ENCODE peak calls at places on chromosomes 2 and 18, in five cellular contexts. One of them, this sample, is unnamed.

GRCh38 chr18:77118256-77119090 is 14.1 kb downstream of the MBP start:
- DNase-seq in neural crest cell: no peak
- DNase-seq in A549: no peak
- DNase-seq in ovary: no peak
- DNase-seq in thoracic aorta: no peak
- DNase-seq in this sample: no peak

GRCh38 chr2:150080115-150080514 is 407.4 kb downstream of the RND3 start:
- DNase-seq in ovary: no peak
- DNase-seq in neural crest cell: no peak
- DNase-seq in thoracic aorta: no peak
- DNase-seq in A549: no peak
- DNase-seq in this sample: no peak

GRCh38 chr2:238974510-238975166 is 126.8 kb downstream of the TWIST2 start:
- DNase-seq in A549: peak
- DNase-seq in thoracic aorta: no peak
- DNase-seq in neural crest cell: no peak
- DNase-seq in ovary: no peak
- DNase-seq in this sample: peak

GRCh38 chr2:112459372-112459771 is 22.6 kb upstream of the TTL start:
- DNase-seq in neural crest cell: no peak
- DNase-seq in ovary: no peak
- DNase-seq in A549: no peak
- DNase-seq in thoracic aorta: no peak
- DNase-seq in this sample: no peak

GRCh38 chr2:99431587-99432275 is 58.1 kb downstream of the REV1 start:
- DNase-seq in ovary: no peak
- DNase-seq in A549: no peak
- DNase-seq in thoracic aorta: no peak
- DNase-seq in neural crest cell: no peak
- DNase-seq in this sample: no peak

GRCh38 chr2:231425811-231426703 is 30.5 kb downstream of the B3GNT7 start:
- DNase-seq in neural crest cell: no peak
- DNase-seq in ovary: no peak
- DNase-seq in A549: no peak
- DNase-seq in thoracic aorta: no peak
- DNase-seq in this sample: no peak

GRCh38 chr2:24970483-24971299 is 1.1 kb downstream of the DNAJC27 start:
- DNase-seq in thoracic aorta: no peak
- DNase-seq in A549: peak
- DNase-seq in neural crest cell: no peak
- DNase-seq in ovary: peak
- DNase-seq in this sample: no peak

GRCh38 chr2:78979380-78980238 is 45.9 kb upstream of the REG3G start:
- DNase-seq in neural crest cell: peak
- DNase-seq in A549: peak
- DNase-seq in thoracic aorta: no peak
- DNase-seq in ovary: no peak
- DNase-seq in this sample: no peak

GRCh38 chr2:169727065-169727464 is 6.6 kb upstream of the KLHL23 start:
- DNase-seq in A549: no peak
- DNase-seq in neural crest cell: no peak
- DNase-seq in thoracic aorta: no peak
- DNase-seq in ovary: no peak
- DNase-seq in this sample: no peak

GRCh38 chr2:122389694-122390093 is 634.2 kb downstream of the TSN start:
- DNase-seq in neural crest cell: no peak
- DNase-seq in thoracic aorta: no peak
- DNase-seq in ovary: no peak
- DNase-seq in A549: no peak
- DNase-seq in this sample: no peak

DNA sequence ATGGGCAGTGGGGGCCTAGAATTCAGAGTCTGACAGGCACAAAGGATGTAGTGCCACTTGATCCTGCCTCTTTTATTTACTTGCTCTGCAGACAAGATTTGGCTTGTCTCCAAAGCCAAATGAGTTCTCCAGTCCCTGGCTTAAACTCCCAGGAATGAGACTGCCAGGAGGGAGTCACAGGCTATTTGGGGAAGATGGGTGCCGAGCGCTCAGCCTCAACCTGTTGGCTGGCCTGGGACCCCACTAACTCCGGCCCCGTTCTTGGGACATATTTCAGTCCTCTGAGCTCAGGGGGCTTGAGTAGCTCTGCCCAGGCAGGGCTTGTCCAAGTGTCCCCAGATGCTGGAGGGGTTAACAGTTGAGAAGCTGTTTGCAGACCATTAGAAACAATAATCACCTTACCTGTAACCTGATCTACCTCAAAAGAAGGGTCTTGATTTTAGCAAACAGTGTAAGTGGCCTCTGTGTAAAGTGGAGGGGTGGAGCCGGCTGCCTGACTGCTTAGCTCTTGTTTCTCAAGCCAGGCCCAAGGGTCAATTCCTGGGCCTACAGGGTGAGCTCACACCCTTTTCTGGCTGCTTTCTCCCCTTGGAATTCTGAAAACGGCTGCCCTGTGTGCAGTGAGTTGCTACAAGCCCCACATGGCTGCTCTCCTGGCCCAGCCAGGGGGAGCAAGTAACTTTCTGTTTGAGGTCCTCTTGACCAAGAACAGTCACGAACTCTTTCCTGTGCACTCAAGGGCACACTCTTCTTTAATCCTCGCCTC is 27.1 kb upstream of the FZD5 start:
- DNase-seq in ovary: no peak
- DNase-seq in thoracic aorta: no peak
- DNase-seq in A549: peak
- DNase-seq in neural crest cell: no peak
- DNase-seq in this sample: no peak
- TF ChIP-seq CTCF in ovary: no peak
- TF ChIP-seq CTCF in thoracic aorta: no peak
- TF ChIP-seq CTCF in A549: no peak
- TF ChIP-seq CTCF in neural crest cell: no peak
- TF ChIP-seq CTCF in this sample: no peak

GRCh38 chr2:202871161-202872141 is at the start of gene ICA1L:
- DNase-seq in neural crest cell: peak
- DNase-seq in thoracic aorta: peak
- DNase-seq in ovary: peak
- DNase-seq in A549: peak
- DNase-seq in this sample: no peak
- TF ChIP-seq CTCF in neural crest cell: no peak
- TF ChIP-seq CTCF in thoracic aorta: peak
- TF ChIP-seq CTCF in ovary: no peak
- TF ChIP-seq CTCF in A549: no peak
- TF ChIP-seq CTCF in this sample: peak

GRCh38 chr2:17851731-17852585 is 26.5 kb upstream of the KCNS3 start:
- DNase-seq in thoracic aorta: no peak
- DNase-seq in ovary: no peak
- DNase-seq in neural crest cell: peak
- DNase-seq in A549: peak
- DNase-seq in this sample: peak
- TF ChIP-seq CTCF in thoracic aorta: peak
- TF ChIP-seq CTCF in ovary: no peak
- TF ChIP-seq CTCF in neural crest cell: peak
- TF ChIP-seq CTCF in A549: peak
- TF ChIP-seq CTCF in this sample: peak

GRCh38 chr2:62197017-62197586 is 1.2 kb downstream of the B3GNT2 start:
- DNase-seq in ovary: peak
- DNase-seq in thoracic aorta: no peak
- DNase-seq in A549: no peak
- DNase-seq in neural crest cell: no peak
- DNase-seq in this sample: no peak
- TF ChIP-seq CTCF in ovary: no peak
- TF ChIP-seq CTCF in thoracic aorta: no peak
- TF ChIP-seq CTCF in A549: peak
- TF ChIP-seq CTCF in neural crest cell: no peak
- TF ChIP-seq CTCF in this sample: no peak

DNA sequence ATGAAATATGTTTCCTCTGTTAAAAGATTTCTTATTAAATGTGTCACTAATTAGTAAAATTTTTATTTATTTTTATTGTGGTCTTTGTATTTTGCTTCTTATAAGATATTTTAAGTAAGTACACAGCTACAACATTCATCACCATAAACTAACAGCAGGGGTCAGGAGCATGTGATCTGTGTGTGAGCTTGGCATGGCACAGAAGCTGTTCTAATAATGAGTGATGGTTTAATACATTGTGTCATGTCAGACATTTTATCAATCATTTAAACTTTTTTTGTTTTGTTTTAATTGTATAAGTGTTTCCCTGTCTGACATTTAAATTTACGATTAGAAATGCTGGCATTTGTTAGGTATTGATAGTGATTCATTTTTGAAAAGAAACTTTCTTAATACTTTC is 585.4 kb downstream of the DSC3 start:
- DNase-seq in ovary: no peak
- DNase-seq in A549: no peak
- DNase-seq in neural crest cell: no peak
- DNase-seq in thoracic aorta: no peak
- DNase-seq in this sample: no peak
- TF ChIP-seq CTCF in ovary: no peak
- TF ChIP-seq CTCF in A549: no peak
- TF ChIP-seq CTCF in neural crest cell: no peak
- TF ChIP-seq CTCF in thoracic aorta: no peak
- TF ChIP-seq CTCF in this sample: no peak

DNA sequence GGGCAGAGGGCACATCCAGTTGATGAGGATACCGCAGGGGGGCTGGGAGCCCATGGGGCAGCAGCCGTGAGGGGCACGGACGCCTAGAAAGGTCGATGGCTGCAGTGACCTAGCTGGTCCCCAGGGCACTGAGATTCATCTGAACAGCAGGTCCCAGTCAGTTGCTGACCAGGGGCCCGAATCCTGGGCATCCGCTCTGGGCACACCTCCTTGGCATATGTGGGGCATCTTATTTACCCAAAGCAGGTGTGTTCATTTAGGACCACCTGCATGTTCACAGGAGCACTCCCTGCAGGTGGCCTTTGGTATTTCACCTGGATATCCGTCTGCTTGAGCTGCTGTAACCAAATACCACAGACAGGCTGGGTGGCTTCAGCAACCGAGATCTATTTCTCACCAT is 72.0 kb upstream of the ODC1 start:
- DNase-seq in ovary: no peak
- DNase-seq in thoracic aorta: no peak
- DNase-seq in neural crest cell: no peak
- DNase-seq in A549: no peak
- DNase-seq in this sample: no peak
- TF ChIP-seq CTCF in ovary: no peak
- TF ChIP-seq CTCF in thoracic aorta: no peak
- TF ChIP-seq CTCF in neural crest cell: peak
- TF ChIP-seq CTCF in A549: no peak
- TF ChIP-seq CTCF in this sample: no peak

GRCh38 chr18:8980496-8981402 is 121.8 kb upstream of the NDUFV2 start:
- DNase-seq in neural crest cell: no peak
- DNase-seq in ovary: no peak
- DNase-seq in A549: no peak
- DNase-seq in thoracic aorta: no peak
- DNase-seq in this sample: no peak

GRCh38 chr18:8978394-8978793 is 124.1 kb upstream of the NDUFV2 start:
- DNase-seq in ovary: no peak
- DNase-seq in neural crest cell: no peak
- DNase-seq in A549: no peak
- DNase-seq in thoracic aorta: no peak
- DNase-seq in this sample: no peak

GRCh38 chr18:8984131-8984670 is 118.3 kb upstream of the NDUFV2 start:
- DNase-seq in neural crest cell: no peak
- DNase-seq in A549: no peak
- DNase-seq in thoracic aorta: no peak
- DNase-seq in ovary: no peak
- DNase-seq in this sample: no peak

GRCh38 chr18:8979258-8979988 is 123.1 kb upstream of the NDUFV2 start:
- DNase-seq in ovary: no peak
- DNase-seq in neural crest cell: no peak
- DNase-seq in thoracic aorta: no peak
- DNase-seq in A549: no peak
- DNase-seq in this sample: no peak

DNA sequence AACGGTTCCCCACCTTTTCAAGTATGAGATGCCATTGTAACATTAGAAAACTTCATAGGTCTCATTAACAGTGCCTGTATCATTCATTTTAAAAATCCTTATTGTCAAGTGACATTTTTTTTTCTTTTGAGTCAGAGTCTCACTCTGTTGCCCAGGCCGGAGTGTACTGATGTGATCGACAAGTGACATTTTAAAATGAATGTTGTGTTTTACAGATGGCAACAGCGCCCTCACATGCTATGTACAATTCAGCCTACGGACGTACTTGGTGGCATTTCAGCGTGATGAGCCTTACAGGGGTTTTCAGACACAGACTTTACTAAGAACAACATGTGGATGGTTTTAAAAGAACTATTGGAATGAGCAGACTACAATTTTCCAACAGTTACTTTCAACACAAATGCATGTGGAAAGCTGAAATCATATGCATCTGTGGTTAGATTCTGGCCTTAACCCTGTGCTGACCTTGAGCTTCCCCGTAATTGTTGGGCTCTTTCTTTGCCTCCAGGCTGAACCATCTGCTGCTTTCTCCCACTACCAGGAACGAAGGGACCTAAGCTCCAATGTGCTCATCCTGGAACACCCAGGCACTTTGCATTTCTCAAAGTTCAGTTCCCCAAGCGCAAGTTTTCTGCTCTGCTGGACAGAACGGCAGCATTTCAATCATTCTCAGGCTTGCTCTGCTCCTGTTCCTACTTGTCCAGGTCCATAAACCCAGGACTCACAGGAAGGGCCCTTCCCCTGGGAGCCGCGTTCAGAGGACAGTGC is 119.9 kb upstream of the NDUFV2 start:
- DNase-seq in thoracic aorta: no peak
- DNase-seq in ovary: no peak
- DNase-seq in neural crest cell: peak
- DNase-seq in A549: peak
- DNase-seq in this sample: peak
- TF ChIP-seq CTCF in thoracic aorta: no peak
- TF ChIP-seq CTCF in ovary: no peak
- TF ChIP-seq CTCF in neural crest cell: peak
- TF ChIP-seq CTCF in A549: peak
- TF ChIP-seq CTCF in this sample: peak